ENCODE peak calls at places on chromosome 6, in five cellular contexts. V, C, H, Y and T are unnamed samples.
A peak's percentile ranks its signal among the peaks of the same experiment; 100 is the strongest.

GRCh38 chr6:161409353-161409752 is 135.5 kb upstream of the AGPAT4 start:
- DNase-seq in V (no peak), C (no peak), H (no peak), Y (no peak), T (no peak)

GRCh38 chr6:154937306-154938244 is 57.5 kb upstream of the TIAM2 start:
- DNase-seq in V (no peak), C (no peak), H (no peak), Y (no peak), T (no peak)

GRCh38 chr6:161272600-161273355 is 1.1 kb downstream of the AGPAT4 start:
- DNase-seq in V (peak; percentile 28), C (no peak), H (no peak), Y (no peak), T (no peak)

GRCh38 chr6:20350215-20350614 is 51.5 kb upstream of the E2F3 start:
- DNase-seq in V (no peak), C (no peak), H (no peak), Y (no peak), T (no peak)

GRCh38 chr6:170525795-170526194 is 27.3 kb downstream of the PSMB1 start:
- DNase-seq in V (no peak), C (no peak), H (no peak), Y (no peak), T (no peak)

GRCh38 chr6:129491436-129491835 is 218.5 kb downstream of the ARHGAP18 start:
- DNase-seq in V (no peak), C (no peak), H (no peak), Y (no peak), T (no peak)

GRCh38 chr6:137811912-137812553 is 55.0 kb upstream of the TNFAIP3 start:
- DNase-seq in V (no peak), C (no peak), H (no peak), Y (no peak), T (no peak)

GRCh38 chr6:161850572-161850971 is 576.7 kb upstream of the AGPAT4 start:
- DNase-seq in V (no peak), C (no peak), H (no peak), Y (no peak), T (no peak)

GRCh38 chr6:3421763-3422456 is 34.9 kb downstream of the SLC22A23 start:
- DNase-seq in V (no peak), C (no peak), H (no peak), Y (no peak), T (no peak)

GRCh38 chr6:11685411-11686093 is 93.1 kb downstream of the ADTRP start:
- DNase-seq in V (no peak), C (no peak), H (no peak), Y (no peak), T (no peak)

GRCh38 chr6:26064619-26065257 is 22.5 kb upstream of the HFE start:
- DNase-seq in V (peak; percentile 49), C (no peak), H (no peak), Y (peak; percentile 70), T (no peak)

GRCh38 chr6:170456886-170457698 is 96.0 kb downstream of the PSMB1 start:
- DNase-seq in V (no peak), C (no peak), H (no peak), Y (no peak), T (no peak)

GRCh38 chr6:26197736-26198625 is 110.8 kb downstream of the HFE start:
- DNase-seq in V (no peak), C (no peak), H (no peak), Y (peak; percentile 75), T (no peak)

GRCh38 chr6:111681856-111682255 is 76.2 kb upstream of the TRAF3IP2 start:
- DNase-seq in V (no peak), C (no peak), H (no peak), Y (no peak), T (no peak)

GRCh38 chr6:72084992-72085569 is 198.7 kb downstream of the RIMS1 start:
- DNase-seq in V (no peak), C (no peak), H (no peak), Y (no peak), T (no peak)

GRCh38 chr6:15230827-15231226 is 15.0 kb upstream of the JARID2 start:
- DNase-seq in V (no peak), C (no peak), H (no peak), Y (no peak), T (no peak)

GRCh38 chr6:146543211-146543939 is at the start of gene RAB32:
- DNase-seq in V (peak; percentile 76), C (peak; percentile 96), H (no peak), Y (peak; percentile 23), T (no peak)

GRCh38 chr6:159826968-159827647 is 27.0 kb downstream of the PNLDC1 start:
- DNase-seq in V (no peak), C (no peak), H (no peak), Y (no peak), T (no peak)

GRCh38 chr6:90687751-90688380 is 101.0 kb upstream of the MAP3K7 start:
- DNase-seq in V (no peak), C (no peak), H (no peak), Y (no peak), T (no peak)

GRCh38 chr6:37054171-37054570 is 48.7 kb downstream of the FGD2 start:
- DNase-seq in V (no peak), C (no peak), H (no peak), Y (no peak), T (no peak)

GRCh38 chr6:4516206-4516605 is 260.0 kb upstream of the CDYL start:
- DNase-seq in V (no peak), C (no peak), H (no peak), Y (no peak), T (no peak)

GRCh38 chr6:159693894-159694545 is 979 bp upstream of the SOD2 start:
- DNase-seq in V (no peak), C (peak; percentile 67), H (peak; percentile 16), Y (peak; percentile 46), T (peak; percentile 64)

GRCh38 chr6:117733341-117733740 is 58.1 kb downstream of the NUS1 start:
- DNase-seq in V (no peak), C (no peak), H (no peak), Y (no peak), T (no peak)

GRCh38 chr6:26312501-26313390 is 52.3 kb upstream of the BTN3A2 start:
- DNase-seq in V (no peak), C (peak; percentile 75), H (peak; percentile 73), Y (peak; percentile 89), T (peak; percentile 59)